ENCODE peak calls at places on chromosomes 13 and 19, in seven cellular contexts. S is SJSA1, X is Panc1, H is endothelial cell of umbilical vein, K is tibial nerve, B is heart left ventricle, U is IMR-90. P is an unnamed sample.

GRCh38 chr19:11166281-11167142 is 10.9 kb upstream of the SPC24 start:
- DNase-seq in B (peak; percentile 76), H (no peak), S (no peak), K (peak; percentile 34), X (no peak), U (no peak), P (no peak)

GRCh38 chr13:99217461-99218101 is 16.9 kb downstream of the UBAC2 start:
- DNase-seq in B (peak; percentile 48), K (no peak), U (no peak), X (no peak), H (no peak), S (no peak), P (no peak)

GRCh38 chr13:37072024-37072423 is 12.5 kb upstream of the SUPT20H start:
- DNase-seq in B (no peak), S (no peak), H (no peak), K (no peak), U (no peak), X (no peak), P (no peak)

GRCh38 chr19:15636026-15636425 is 4.7 kb upstream of the CYP4F3 start:
- DNase-seq in K (no peak), S (no peak), U (no peak), B (no peak), X (no peak), H (no peak), P (no peak)

GRCh38 chr19:10260141-10260584 is 8.1 kb downstream of the MRPL4 start:
- DNase-seq in U (no peak), H (no peak), X (no peak), B (no peak), S (no peak), K (no peak), P (peak; percentile 68)

GRCh38 chr13:110227864-110228643 is 78.9 kb downstream of the COL4A1 start:
- DNase-seq in H (no peak), S (no peak), K (no peak), U (no peak), X (no peak), B (no peak), P (no peak)

GRCh38 chr13:91349992-91350911 is 2.8 kb downstream of the MIR17HG start:
- DNase-seq in K (no peak), B (no peak), H (no peak), X (no peak), S (no peak), U (no peak), P (no peak)

GRCh38 chr13:27792393-27793218 is at the start of gene GSX1:
- DNase-seq in X (no peak), U (peak; percentile 63), B (peak; percentile 83), H (peak; percentile 67), K (no peak), S (peak; percentile 3), P (peak; percentile 13)

GRCh38 chr19:42394751-42395150 is 4.7 kb upstream of the CNFN start:
- DNase-seq in X (no peak), K (no peak), B (no peak), U (peak; percentile 10), S (no peak), H (no peak), P (no peak)

GRCh38 chr13:23960566-23961156 is 63.4 kb upstream of the C1QTNF9B start:
- DNase-seq in K (peak; percentile 14), H (peak; percentile 52), S (peak; percentile 11), U (peak; percentile 60), B (no peak), X (peak; percentile 2), P (no peak)

GRCh38 chr13:29569253-29570057 is 26.0 kb downstream of the SLC7A1 start:
- DNase-seq in X (no peak), U (no peak), K (no peak), S (no peak), H (peak; percentile 41), B (no peak), P (no peak)

GRCh38 chr19:8209111-8209964 is at the start of gene CERS4:
- DNase-seq in H (no peak), K (peak; percentile 30), S (no peak), B (peak; percentile 90), U (peak; percentile 20), X (no peak), P (no peak)

GRCh38 chr19:3619631-3620012 is 7.0 kb downstream of the CACTIN start:
- DNase-seq in B (no peak), S (no peak), X (no peak), H (no peak), U (no peak), K (no peak), P (no peak)

GRCh38 chr13:107117327-107118012 is 549.5 kb upstream of the ARGLU1 start:
- DNase-seq in H (no peak), U (peak; percentile 50), K (no peak), S (no peak), X (no peak), B (no peak), P (no peak)

GRCh38 chr19:28416245-28416644 is 796.7 kb downstream of the UQCRFS1 start:
- DNase-seq in S (no peak), U (no peak), H (no peak), B (no peak), K (no peak), X (no peak), P (no peak)

GRCh38 chr19:45781282-45782161 is 768 bp downstream of the DMPK start:
- DNase-seq in X (no peak), S (no peak), H (no peak), K (no peak), B (peak; percentile 78), U (no peak), P (no peak)

GRCh38 chr19:17751103-17751911 is at the start of gene FCHO1:
- DNase-seq in U (no peak), B (peak; percentile 77), S (no peak), H (no peak), K (peak; percentile 21), X (no peak), P (no peak)

DNA sequence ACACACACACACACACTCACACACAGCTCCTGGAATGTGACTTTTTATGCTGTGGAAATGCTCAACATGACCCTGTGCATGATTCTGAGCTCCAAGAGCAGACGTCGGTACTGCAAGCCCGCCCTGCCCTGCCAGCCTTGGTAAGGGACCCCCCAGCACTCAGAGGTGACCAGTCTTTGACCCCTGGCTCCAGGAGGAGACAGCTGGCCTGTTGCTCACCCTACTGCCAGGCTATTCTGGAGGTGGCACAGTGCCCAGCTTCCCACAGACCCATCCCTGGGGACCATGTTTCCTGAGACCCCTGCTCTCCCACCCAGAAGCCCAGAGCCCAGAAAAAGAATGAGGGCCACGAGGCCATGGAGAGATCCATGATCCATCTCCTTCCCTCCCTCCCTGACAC is 103.1 kb upstream of the VSTM2B start:
- DNase-seq in S (no peak), X (no peak), B (peak; percentile 11), H (no peak), K (no peak), U (no peak), P (no peak)
- H3K27ac ChIP-seq in S (no peak overlapping the region), X (no peak overlapping the region), B (no peak overlapping the region), H (no peak overlapping the region), K (no peak overlapping the region), U (no peak overlapping the region), P (no peak overlapping the region)

GRCh38 chr13:75372923-75373841 is 108.8 kb downstream of the TBC1D4 start:
- DNase-seq in B (no peak), K (no peak), S (no peak), X (no peak), H (no peak), U (no peak), P (no peak)

GRCh38 chr13:75371223-75371622 is 110.7 kb downstream of the TBC1D4 start:
- DNase-seq in X (no peak), U (no peak), H (no peak), S (no peak), B (no peak), K (no peak), P (no peak)

GRCh38 chr13:75373988-75374387 is 108.0 kb downstream of the TBC1D4 start:
- DNase-seq in B (no peak), S (no peak), K (no peak), H (no peak), X (no peak), U (no peak), P (no peak)

GRCh38 chr13:75369986-75370385 is 112.0 kb downstream of the TBC1D4 start:
- DNase-seq in U (no peak), K (no peak), H (no peak), S (no peak), X (no peak), B (no peak), P (no peak)

GRCh38 chr13:75372517-75372916 is 109.5 kb downstream of the TBC1D4 start:
- DNase-seq in U (peak; percentile 62), K (peak; percentile 70), B (no peak), X (no peak), H (peak; percentile 55), S (peak; percentile 53), P (no peak)
- H3K4me1 ChIP-seq in U (peaks cover 1% of the 10 kb centered on the region), K (peaks cover 27% of the 10 kb centered on the region), B (peaks cover 42% of the 10 kb centered on the region), X (no peaks in the 10 kb centered on the region), H (peaks cover 18% of the 10 kb centered on the region), S (peaks cover 11% of the 10 kb centered on the region), P (peaks cover 6% of the 10 kb centered on the region)

DNA sequence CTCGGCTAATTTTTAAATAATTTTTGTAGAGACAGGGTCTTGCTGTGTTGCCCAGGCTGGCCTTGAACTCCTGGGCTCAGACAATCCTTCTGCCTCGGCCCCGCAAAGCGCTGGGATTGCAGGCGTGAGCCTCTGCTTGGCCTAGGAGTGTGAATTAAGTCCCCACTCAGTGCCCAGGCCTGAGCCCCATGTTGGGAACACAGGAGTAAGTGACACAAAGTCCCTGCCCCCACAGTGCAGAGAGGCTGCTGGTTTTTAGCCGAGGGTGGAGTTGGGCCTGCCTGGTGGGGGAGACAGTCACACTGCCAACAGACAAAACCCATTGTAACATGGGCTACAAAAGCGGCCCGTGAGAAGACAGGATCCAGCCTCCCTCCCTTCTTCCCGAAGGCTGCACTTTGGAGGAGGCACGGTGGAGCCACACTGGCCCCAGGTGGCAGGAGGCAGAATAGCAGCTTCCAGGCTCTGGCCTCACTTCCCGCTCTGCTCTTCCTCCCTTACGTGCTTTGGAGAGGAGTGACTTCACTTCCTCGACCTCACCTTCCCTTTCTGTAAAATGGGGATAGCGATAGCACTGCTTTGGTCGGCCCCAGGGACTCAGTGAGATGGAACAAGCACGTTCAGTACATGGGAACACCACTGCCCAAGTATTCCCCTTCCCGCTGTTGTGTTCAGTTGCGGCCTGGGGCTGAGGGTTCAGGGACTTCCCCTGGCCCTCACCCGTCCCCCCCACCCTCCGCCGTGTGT is 15.2 kb upstream of the EHD2 start:
- DNase-seq in K (peak; percentile 56), B (peak; percentile 87), H (peak; percentile 79), S (peak; percentile 89), X (peak; percentile 67), U (peak; percentile 76), P (no peak)
- H3K27ac ChIP-seq in K (peak overlapping the region; percentile 86), B (peak overlapping the region; percentile 51), H (no peak overlapping the region), S (no peak overlapping the region), X (peak overlapping the region; percentile 51), U (no peak overlapping the region), P (no peak overlapping the region)

GRCh38 chr13:46609726-46610125 is 56.8 kb downstream of the LRCH1 start:
- DNase-seq in K (no peak), H (no peak), X (no peak), U (no peak), S (no peak), B (no peak), P (no peak)

GRCh38 chr13:46606915-46607413 is 54.0 kb downstream of the LRCH1 start:
- DNase-seq in S (no peak), X (no peak), K (no peak), H (no peak), B (no peak), U (no peak), P (no peak)

GRCh38 chr13:46609052-46609451 is 56.1 kb downstream of the LRCH1 start:
- DNase-seq in U (no peak), S (no peak), B (no peak), K (no peak), X (no peak), H (no peak), P (no peak)

GRCh38 chr13:46605824-46606554 is 53.0 kb downstream of the LRCH1 start:
- DNase-seq in B (no peak), X (no peak), K (no peak), H (no peak), U (no peak), S (no peak), P (no peak)

GRCh38 chr13:46607768-46608553 is 55.0 kb downstream of the LRCH1 start:
- DNase-seq in S (no peak), B (no peak), H (no peak), U (no peak), K (no peak), X (no peak), P (no peak)
- H3K4me1 ChIP-seq in S (peaks cover 14% of the 10 kb centered on the region), B (peaks cover 61% of the 10 kb centered on the region), H (peaks cover 9% of the 10 kb centered on the region), U (peaks cover 6% of the 10 kb centered on the region), K (peaks cover 28% of the 10 kb centered on the region), X (no peaks in the 10 kb centered on the region), P (peaks cover 43% of the 10 kb centered on the region)

P was measured in keratinocyte.